ENCODE peak calls at places on chromosomes 16 and 17, in seven cellular contexts. G is ovary, E is body of pancreas, D is breast epithelium, N is HCT116, X is tibial nerve, J is testis. O is an unnamed sample.

GRCh38 chr16:53089434-53090270 is 34.9 kb downstream of the CHD9 start:
- DNase-seq in J (no peak), N (no peak), D (no peak), X (no peak), G (no peak), E (no peak), O (no peak)

GRCh38 chr16:87895641-87896141 is 26.4 kb upstream of the SLC7A5 start:
- DNase-seq in J (peak), D (no peak), E (peak), N (no peak), G (no peak), X (no peak), O (peak)

GRCh38 chr16:88909431-88910210 is 43.2 kb upstream of the PABPN1L start:
- DNase-seq in G (no peak), J (no peak), N (no peak), E (peak), D (no peak), X (no peak), O (no peak)

GRCh38 chr17:82737981-82738877 is 2.8 kb downstream of the FN3K start:
- DNase-seq in G (peak), N (no peak), X (no peak), D (no peak), E (peak), J (peak), O (no peak)

GRCh38 chr17:1362964-1363363 is 37.1 kb downstream of the YWHAE start:
- DNase-seq in D (no peak), J (peak), G (no peak), E (peak), N (no peak), X (peak), O (peak)

GRCh38 chr17:17060930-17061329 is 18.7 kb downstream of the MPRIP start:
- DNase-seq in D (peak), X (no peak), J (no peak), N (no peak), E (no peak), G (no peak), O (no peak)

GRCh38 chr17:17636456-17636855 is 44.8 kb upstream of the RAI1 start:
- DNase-seq in J (no peak), D (no peak), N (no peak), G (no peak), E (no peak), X (no peak), O (no peak)

GRCh38 chr16:51707666-51708065 is 556.6 kb upstream of the SALL1 start:
- DNase-seq in G (no peak), E (no peak), X (no peak), J (no peak), N (no peak), D (no peak), O (no peak)

GRCh38 chr16:57540387-57540786 is 2.1 kb upstream of the ADGRG5 start:
- DNase-seq in N (no peak), X (no peak), E (no peak), G (no peak), D (peak), J (no peak), O (no peak)

GRCh38 chr16:79599256-79599836 is 1.2 kb downstream of the MAF start:
- DNase-seq in J (no peak), G (peak), X (no peak), D (no peak), E (peak), N (no peak), O (no peak)

GRCh38 chr17:67434061-67434525 is 57.0 kb downstream of the PITPNC1 start:
- DNase-seq in G (no peak), D (no peak), E (peak), N (no peak), J (no peak), X (no peak), O (peak)

GRCh38 chr17:80730739-80731138 is 186.1 kb downstream of the RPTOR start:
- DNase-seq in D (no peak), G (no peak), E (no peak), N (no peak), J (no peak), X (no peak), O (no peak)

GRCh38 chr17:41060052-41060604 is at the start of gene KRTAP2-3:
- DNase-seq in X (no peak), G (no peak), J (no peak), N (peak), E (no peak), D (no peak), O (no peak)

GRCh38 chr16:50535506-50536257 is 12.5 kb upstream of the NKD1 start:
- DNase-seq in G (no peak), N (no peak), X (no peak), D (no peak), J (no peak), E (no peak), O (no peak)

GRCh38 chr17:2990396-2990795 is 73.0 kb downstream of the OR1D5 start:
- DNase-seq in E (peak), D (no peak), X (no peak), J (no peak), G (no peak), N (no peak), O (no peak)

GRCh38 chr16:85637808-85638186 is 24.7 kb downstream of the GSE1 start:
- DNase-seq in G (no peak), D (no peak), X (no peak), J (peak), E (peak), N (no peak), O (no peak)

GRCh38 chr16:89121691-89122321 is 28.2 kb downstream of the ACSF3 start:
- DNase-seq in G (no peak), J (no peak), N (no peak), X (no peak), E (no peak), D (no peak), O (no peak)

DNA sequence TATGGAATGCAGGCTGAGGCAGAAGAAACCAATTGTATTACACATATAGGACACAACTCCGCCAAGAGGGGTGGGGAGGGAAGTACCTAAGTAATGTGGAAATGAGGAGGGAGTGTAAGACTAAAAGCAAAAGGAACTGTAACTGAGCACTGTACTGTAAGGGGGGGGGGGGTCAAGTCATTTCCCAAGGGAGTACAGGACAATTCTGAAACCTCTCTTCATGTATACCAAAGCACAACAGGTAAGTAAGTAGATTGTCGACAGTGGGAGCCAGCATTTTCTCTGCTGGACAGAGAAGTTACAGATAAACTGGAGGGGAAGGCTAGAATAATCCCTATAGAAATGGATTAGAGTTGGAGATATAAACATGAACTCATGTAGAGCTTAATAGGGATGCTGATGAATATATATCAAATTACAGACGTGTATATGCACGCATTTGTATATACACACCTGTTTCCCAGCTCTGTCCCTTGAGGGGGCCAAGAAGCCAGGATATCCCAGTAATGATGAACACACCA is 6.4 kb downstream of the USP22 start:
- DNase-seq in X (no peak), D (no peak), E (no peak), J (no peak), N (no peak), G (no peak), O (peak)
- TF ChIP-seq POLR2A in X (no peak), D (no peak), E (no peak), J (no peak), N (no peak), G (no peak), O (no peak)

DNA sequence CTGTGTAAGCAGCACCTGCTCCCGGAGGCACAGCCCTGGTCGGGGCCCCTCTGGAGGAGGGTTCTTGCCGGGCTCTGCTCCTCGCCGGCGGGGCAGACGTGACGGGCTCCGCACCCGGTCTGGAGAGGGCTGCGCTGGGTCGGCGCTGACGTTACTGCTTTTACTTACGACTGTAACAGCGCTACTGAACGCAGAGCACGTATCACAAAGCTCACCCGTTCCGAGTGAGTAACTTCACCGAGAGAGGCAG is 1.3 kb upstream of the RAB40C start:
- DNase-seq in J (peak), N (no peak), E (peak), X (no peak), G (no peak), D (no peak), O (peak)
- TF ChIP-seq POLR2A in J (no peak), N (no peak), E (no peak), X (no peak), G (no peak), D (no peak), O (no peak)

GRCh38 chr17:35795007-35795870 is at the start of gene MMP28:
- DNase-seq in X (no peak), E (peak), N (no peak), J (peak), D (no peak), G (no peak), O (peak)
- TF ChIP-seq POLR2A in X (peak), E (no peak), N (no peak), J (no peak), D (no peak), G (no peak), O (no peak)

DNA sequence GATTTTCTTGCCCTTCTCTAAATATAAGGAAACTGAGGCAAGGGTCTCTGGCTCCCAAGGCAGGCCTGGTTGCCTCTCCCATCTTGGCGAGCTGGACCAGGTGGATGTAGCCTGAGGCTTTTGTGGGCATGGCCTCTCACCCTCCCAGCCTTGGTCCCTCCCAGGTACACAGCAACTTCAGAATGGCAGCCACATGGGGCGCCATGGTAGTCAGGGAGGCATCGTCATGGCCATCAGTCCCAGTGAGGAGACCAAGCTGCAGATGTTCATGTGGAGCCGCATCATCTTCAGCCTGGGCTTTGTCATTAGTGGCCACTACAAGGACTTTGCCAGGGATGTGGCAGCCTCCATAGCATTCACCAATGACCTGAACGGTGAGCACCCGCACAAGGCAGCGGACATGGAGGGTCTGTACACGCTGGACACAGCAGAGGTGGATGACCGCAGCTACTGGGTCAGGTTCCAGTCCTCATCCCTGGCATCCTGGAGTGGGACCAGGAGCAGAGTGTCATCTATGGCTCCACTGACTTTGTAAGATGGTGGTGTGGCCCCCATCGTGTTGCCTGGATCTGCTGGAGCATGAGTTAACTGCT is 165.8 kb upstream of the ZNF267 start:
- DNase-seq in J (no peak), G (no peak), N (no peak), D (no peak), X (no peak), E (no peak), O (no peak)
- TF ChIP-seq POLR2A in J (no peak), G (no peak), N (no peak), D (no peak), X (no peak), E (no peak), O (no peak)

GRCh38 chr16:12409700-12410099 is 394.0 kb downstream of the CPPED1 start:
- DNase-seq in X (no peak), J (no peak), N (no peak), D (no peak), G (no peak), E (no peak), O (no peak)

GRCh38 chr16:12406158-12406557 is 397.5 kb downstream of the CPPED1 start:
- DNase-seq in X (no peak), D (no peak), G (no peak), E (no peak), N (no peak), J (no peak), O (no peak)

GRCh38 chr16:12405083-12405482 is 398.6 kb downstream of the CPPED1 start:
- DNase-seq in D (no peak), X (no peak), E (no peak), G (no peak), N (no peak), J (no peak), O (no peak)

GRCh38 chr16:12403746-12404658 is 399.7 kb downstream of the CPPED1 start:
- DNase-seq in X (no peak), N (no peak), D (no peak), E (no peak), G (no peak), J (no peak), O (no peak)

DNA sequence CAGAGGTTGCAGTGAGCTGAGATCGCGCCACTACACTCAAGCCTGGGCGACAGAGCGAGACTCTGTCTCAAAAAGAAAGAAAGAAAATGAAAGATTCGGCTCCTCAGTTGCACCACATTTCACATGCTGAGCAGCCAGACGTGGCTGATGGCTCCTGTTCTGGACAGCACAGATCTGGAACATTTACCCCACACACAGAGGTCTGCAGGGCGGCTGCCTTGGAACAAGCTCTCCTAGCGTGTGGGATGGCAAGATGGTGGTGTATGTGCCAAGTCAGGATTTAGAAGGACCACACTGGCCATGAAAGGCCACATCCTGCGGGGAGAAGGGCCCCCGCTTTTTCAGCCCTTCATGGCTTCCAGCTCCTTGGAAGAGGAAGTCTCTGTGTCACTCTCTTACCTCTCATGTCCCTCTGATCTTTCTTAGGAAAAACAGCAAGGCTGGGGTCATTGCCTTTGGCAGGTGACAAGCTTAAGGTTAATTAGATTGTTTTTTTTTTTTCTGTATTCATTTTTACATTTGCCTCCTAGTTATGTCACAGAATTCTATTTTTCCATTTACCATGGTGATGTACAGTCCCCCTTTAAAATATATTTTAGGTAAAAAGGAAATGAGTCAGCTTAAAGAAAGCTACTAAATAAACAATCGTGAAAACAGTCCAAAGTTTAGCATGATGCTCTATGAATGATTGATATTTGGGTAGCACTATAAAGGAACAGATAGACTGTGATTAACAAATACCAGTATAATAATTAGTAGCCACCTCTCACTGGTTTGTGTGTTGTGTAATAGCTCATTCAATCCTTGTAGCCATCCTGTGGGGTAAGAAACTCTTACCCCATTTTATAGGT is 396.6 kb downstream of the CPPED1 start:
- DNase-seq in E (no peak), D (no peak), X (no peak), G (no peak), N (no peak), J (no peak), O (no peak)
- TF ChIP-seq POLR2A in E (no peak), D (no peak), X (no peak), G (no peak), N (no peak), J (no peak), O (no peak)

DNA sequence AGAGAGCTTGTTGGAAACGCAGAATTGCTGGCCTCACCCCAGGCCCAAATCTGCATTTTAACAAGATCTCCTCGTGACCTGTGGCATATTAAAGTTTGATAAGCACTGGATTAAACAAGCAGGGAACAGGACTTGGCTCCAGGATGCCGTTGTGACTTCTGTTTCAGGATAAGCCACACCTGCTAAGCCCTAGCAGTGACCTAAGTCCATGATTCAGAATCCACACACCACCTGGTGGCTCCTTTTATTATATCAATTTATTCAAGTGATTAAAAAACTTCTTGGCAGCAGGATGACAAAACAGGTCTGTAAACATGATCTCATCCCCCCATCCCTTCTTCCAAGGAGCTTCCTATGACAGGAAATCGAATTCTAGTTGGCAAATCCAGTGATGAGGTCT is 9.1 kb downstream of the NAGPA start:
- DNase-seq in N (peak), G (no peak), E (peak), D (no peak), J (peak), X (no peak), O (peak)
- TF ChIP-seq POLR2A in N (no peak), G (no peak), E (no peak), D (no peak), J (no peak), X (no peak), O (no peak)

GRCh38 chr17:7380855-7381683 is at the start of gene TNK1:
- DNase-seq in J (peak), N (no peak), G (peak), X (no peak), D (peak), E (peak), O (no peak)
- TF ChIP-seq POLR2A in J (no peak), N (peak), G (peak), X (no peak), D (peak), E (peak), O (no peak)